ENCODE peak calls at places on chromosomes 2 and 18, in nine cellular contexts. One of them, this sample, is unnamed. For H3K4me1, the result is how much of the 10 kb centered on the place peaks cover.

GRCh38 chr2:217370391-217370790 is 510.5 kb upstream of the TNP1 start:
- DNase-seq in uterus: no peak
- DNase-seq in colonic mucosa: no peak
- DNase-seq in PC-3: peak
- DNase-seq in fibroblast of lung: peak
- DNase-seq in SK-N-SH: no peak
- DNase-seq in CD4-positive, CD25-positive, alpha-beta regulatory T cell: no peak
- DNase-seq in IMR-90: peak
- DNase-seq in HCT116: peak
- DNase-seq in this sample: no peak

GRCh38 chr2:100783986-100784385 is 36.0 kb upstream of the NPAS2 start:
- DNase-seq in uterus: no peak
- DNase-seq in colonic mucosa: no peak
- DNase-seq in PC-3: peak
- DNase-seq in fibroblast of lung: peak
- DNase-seq in SK-N-SH: no peak
- DNase-seq in CD4-positive, CD25-positive, alpha-beta regulatory T cell: no peak
- DNase-seq in IMR-90: no peak
- DNase-seq in HCT116: no peak
- DNase-seq in this sample: no peak

GRCh38 chr2:219344756-219345458 is 12.4 kb upstream of the RESP18 start:
- DNase-seq in uterus: no peak
- DNase-seq in colonic mucosa: peak
- DNase-seq in PC-3: peak
- DNase-seq in fibroblast of lung: peak
- DNase-seq in SK-N-SH: no peak
- DNase-seq in CD4-positive, CD25-positive, alpha-beta regulatory T cell: no peak
- DNase-seq in IMR-90: peak
- DNase-seq in HCT116: no peak
- DNase-seq in this sample: no peak

GRCh38 chr2:150781142-150781541 is 293.7 kb upstream of the RND3 start:
- DNase-seq in uterus: no peak
- DNase-seq in colonic mucosa: no peak
- DNase-seq in PC-3: no peak
- DNase-seq in fibroblast of lung: no peak
- DNase-seq in SK-N-SH: no peak
- DNase-seq in CD4-positive, CD25-positive, alpha-beta regulatory T cell: no peak
- DNase-seq in IMR-90: no peak
- DNase-seq in HCT116: no peak
- DNase-seq in this sample: no peak

GRCh38 chr2:15652316-15653276 is 60.9 kb downstream of the DDX1 start:
- DNase-seq in uterus: no peak
- DNase-seq in colonic mucosa: no peak
- DNase-seq in PC-3: no peak
- DNase-seq in fibroblast of lung: no peak
- DNase-seq in SK-N-SH: peak
- DNase-seq in CD4-positive, CD25-positive, alpha-beta regulatory T cell: no peak
- DNase-seq in IMR-90: no peak
- DNase-seq in HCT116: no peak
- DNase-seq in this sample: no peak

GRCh38 chr2:38239452-38239851 is 137.6 kb downstream of the ATL2 start:
- DNase-seq in uterus: no peak
- DNase-seq in colonic mucosa: no peak
- DNase-seq in PC-3: no peak
- DNase-seq in fibroblast of lung: peak
- DNase-seq in SK-N-SH: no peak
- DNase-seq in CD4-positive, CD25-positive, alpha-beta regulatory T cell: no peak
- DNase-seq in IMR-90: no peak
- DNase-seq in HCT116: no peak
- DNase-seq in this sample: no peak

GRCh38 chr2:195445639-195446038 is 211.4 kb upstream of the SLC39A10 start:
- DNase-seq in uterus: no peak
- DNase-seq in colonic mucosa: no peak
- DNase-seq in PC-3: no peak
- DNase-seq in fibroblast of lung: peak
- DNase-seq in SK-N-SH: no peak
- DNase-seq in CD4-positive, CD25-positive, alpha-beta regulatory T cell: no peak
- DNase-seq in IMR-90: peak
- DNase-seq in HCT116: no peak
- DNase-seq in this sample: no peak

GRCh38 chr2:84741182-84741822 is 139.6 kb downstream of the TRABD2A start:
- DNase-seq in uterus: no peak
- DNase-seq in colonic mucosa: no peak
- DNase-seq in PC-3: peak
- DNase-seq in fibroblast of lung: peak
- DNase-seq in SK-N-SH: peak
- DNase-seq in CD4-positive, CD25-positive, alpha-beta regulatory T cell: peak
- DNase-seq in IMR-90: peak
- DNase-seq in HCT116: peak
- DNase-seq in this sample: peak

GRCh38 chr18:74963820-74964446 is 245.0 kb downstream of the PTGR3 start:
- DNase-seq in uterus: no peak
- DNase-seq in colonic mucosa: peak
- DNase-seq in PC-3: peak
- DNase-seq in fibroblast of lung: peak
- DNase-seq in SK-N-SH: peak
- DNase-seq in CD4-positive, CD25-positive, alpha-beta regulatory T cell: no peak
- DNase-seq in IMR-90: peak
- DNase-seq in HCT116: peak
- DNase-seq in this sample: no peak

GRCh38 chr2:233700028-233700635 is 7.4 kb downstream of the UGT1A6 start:
- DNase-seq in uterus: no peak
- DNase-seq in colonic mucosa: no peak
- DNase-seq in PC-3: peak
- DNase-seq in fibroblast of lung: peak
- DNase-seq in SK-N-SH: peak
- DNase-seq in CD4-positive, CD25-positive, alpha-beta regulatory T cell: no peak
- DNase-seq in IMR-90: peak
- DNase-seq in HCT116: no peak
- DNase-seq in this sample: no peak

GRCh38 chr2:204691911-204692510 is 146.7 kb downstream of the PARD3B start:
- DNase-seq in uterus: peak
- DNase-seq in colonic mucosa: peak
- DNase-seq in PC-3: peak
- DNase-seq in fibroblast of lung: peak
- DNase-seq in SK-N-SH: peak
- DNase-seq in CD4-positive, CD25-positive, alpha-beta regulatory T cell: no peak
- DNase-seq in IMR-90: peak
- DNase-seq in HCT116: peak
- DNase-seq in this sample: peak

GRCh38 chr2:233053928-233054774 is 6.0 kb upstream of the INPP5D start:
- DNase-seq in uterus: peak
- DNase-seq in colonic mucosa: peak
- DNase-seq in PC-3: peak
- DNase-seq in fibroblast of lung: peak
- DNase-seq in SK-N-SH: peak
- DNase-seq in CD4-positive, CD25-positive, alpha-beta regulatory T cell: peak
- DNase-seq in IMR-90: peak
- DNase-seq in HCT116: peak
- DNase-seq in this sample: no peak

GRCh38 chr2:175605989-175606841 is 395.9 kb downstream of the LNPK start:
- DNase-seq in uterus: no peak
- DNase-seq in colonic mucosa: no peak
- DNase-seq in PC-3: no peak
- DNase-seq in fibroblast of lung: no peak
- DNase-seq in SK-N-SH: peak
- DNase-seq in CD4-positive, CD25-positive, alpha-beta regulatory T cell: no peak
- DNase-seq in IMR-90: no peak
- DNase-seq in HCT116: no peak
- DNase-seq in this sample: no peak

GRCh38 chr2:94725543-94725942 is 145.7 kb upstream of the TEKT4 start:
- DNase-seq in uterus: no peak
- DNase-seq in colonic mucosa: no peak
- DNase-seq in PC-3: no peak
- DNase-seq in fibroblast of lung: no peak
- DNase-seq in SK-N-SH: no peak
- DNase-seq in CD4-positive, CD25-positive, alpha-beta regulatory T cell: no peak
- DNase-seq in IMR-90: no peak
- DNase-seq in HCT116: no peak
- DNase-seq in this sample: no peak

GRCh38 chr18:58838946-58839345 is 25.7 kb upstream of the ZNF532 start:
- DNase-seq in uterus: no peak
- DNase-seq in colonic mucosa: no peak
- DNase-seq in PC-3: no peak
- DNase-seq in fibroblast of lung: no peak
- DNase-seq in SK-N-SH: no peak
- DNase-seq in CD4-positive, CD25-positive, alpha-beta regulatory T cell: no peak
- DNase-seq in IMR-90: no peak
- DNase-seq in HCT116: no peak
- DNase-seq in this sample: no peak

GRCh38 chr2:10271509-10271908 is 31.2 kb upstream of the HPCAL1 start:
- DNase-seq in uterus: no peak
- DNase-seq in colonic mucosa: peak
- DNase-seq in PC-3: no peak
- DNase-seq in fibroblast of lung: no peak
- DNase-seq in SK-N-SH: no peak
- DNase-seq in CD4-positive, CD25-positive, alpha-beta regulatory T cell: no peak
- DNase-seq in IMR-90: no peak
- DNase-seq in HCT116: no peak
- DNase-seq in this sample: no peak

GRCh38 chr2:126048719-126049118 is 607.2 kb upstream of the GYPC start:
- DNase-seq in uterus: no peak
- DNase-seq in colonic mucosa: no peak
- DNase-seq in PC-3: no peak
- DNase-seq in fibroblast of lung: no peak
- DNase-seq in SK-N-SH: no peak
- DNase-seq in CD4-positive, CD25-positive, alpha-beta regulatory T cell: no peak
- DNase-seq in IMR-90: no peak
- DNase-seq in HCT116: no peak
- DNase-seq in this sample: no peak
- H3K4me1 ChIP-seq in uterus: under half
- H3K4me1 ChIP-seq in colonic mucosa: under half
- H3K4me1 ChIP-seq in PC-3: under half
- H3K4me1 ChIP-seq in fibroblast of lung: under half
- H3K4me1 ChIP-seq in SK-N-SH: under half
- H3K4me1 ChIP-seq in CD4-positive, CD25-positive, alpha-beta regulatory T cell: under half
- H3K4me1 ChIP-seq in IMR-90: under half
- H3K4me1 ChIP-seq in HCT116: under half
- H3K4me1 ChIP-seq in this sample: under half

DNA sequence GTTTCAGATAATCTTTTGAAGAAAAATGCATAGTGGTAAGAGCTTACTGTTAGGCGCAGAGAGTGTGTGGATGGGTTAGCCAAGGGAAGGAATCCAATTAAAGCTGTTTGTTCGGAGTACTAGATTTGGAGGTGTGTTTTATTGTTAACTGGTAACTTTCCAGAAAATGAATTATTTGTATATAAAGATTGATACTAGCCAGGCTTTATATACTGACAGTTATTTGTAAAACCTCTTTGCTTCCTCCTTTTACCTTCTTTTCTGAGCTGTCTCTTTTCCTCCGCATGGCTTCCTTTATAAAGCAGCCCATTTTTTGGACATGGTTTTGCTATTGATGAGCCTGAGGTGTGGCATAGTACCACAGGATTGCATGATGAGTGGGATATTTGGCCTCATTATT is 25.6 kb downstream of the SPTBN1 start:
- DNase-seq in uterus: no peak
- DNase-seq in colonic mucosa: no peak
- DNase-seq in PC-3: no peak
- DNase-seq in fibroblast of lung: no peak
- DNase-seq in SK-N-SH: no peak
- DNase-seq in CD4-positive, CD25-positive, alpha-beta regulatory T cell: no peak
- DNase-seq in IMR-90: no peak
- DNase-seq in HCT116: no peak
- DNase-seq in this sample: no peak
- H3K4me1 ChIP-seq in uterus: under half
- H3K4me1 ChIP-seq in colonic mucosa: under half
- H3K4me1 ChIP-seq in PC-3: under half
- H3K4me1 ChIP-seq in fibroblast of lung: under half
- H3K4me1 ChIP-seq in SK-N-SH: under half
- H3K4me1 ChIP-seq in CD4-positive, CD25-positive, alpha-beta regulatory T cell: under half
- H3K4me1 ChIP-seq in IMR-90: under half
- H3K4me1 ChIP-seq in HCT116: under half
- H3K4me1 ChIP-seq in this sample: under half

GRCh38 chr2:54615832-54616534 is 107.5 kb upstream of the EML6 start:
- DNase-seq in uterus: no peak
- DNase-seq in colonic mucosa: no peak
- DNase-seq in PC-3: no peak
- DNase-seq in fibroblast of lung: no peak
- DNase-seq in SK-N-SH: no peak
- DNase-seq in CD4-positive, CD25-positive, alpha-beta regulatory T cell: no peak
- DNase-seq in IMR-90: no peak
- DNase-seq in HCT116: no peak
- DNase-seq in this sample: no peak

GRCh38 chr2:54614815-54615214 is 108.6 kb upstream of the EML6 start:
- DNase-seq in uterus: no peak
- DNase-seq in colonic mucosa: no peak
- DNase-seq in PC-3: no peak
- DNase-seq in fibroblast of lung: no peak
- DNase-seq in SK-N-SH: no peak
- DNase-seq in CD4-positive, CD25-positive, alpha-beta regulatory T cell: no peak
- DNase-seq in IMR-90: no peak
- DNase-seq in HCT116: no peak
- DNase-seq in this sample: no peak

GRCh38 chr2:54613794-54614257 is 109.6 kb upstream of the EML6 start:
- DNase-seq in uterus: no peak
- DNase-seq in colonic mucosa: no peak
- DNase-seq in PC-3: peak
- DNase-seq in fibroblast of lung: peak
- DNase-seq in SK-N-SH: no peak
- DNase-seq in CD4-positive, CD25-positive, alpha-beta regulatory T cell: no peak
- DNase-seq in IMR-90: peak
- DNase-seq in HCT116: no peak
- DNase-seq in this sample: no peak

GRCh38 chr2:54611830-54612545 is 111.5 kb upstream of the EML6 start:
- DNase-seq in uterus: no peak
- DNase-seq in colonic mucosa: no peak
- DNase-seq in PC-3: no peak
- DNase-seq in fibroblast of lung: no peak
- DNase-seq in SK-N-SH: no peak
- DNase-seq in CD4-positive, CD25-positive, alpha-beta regulatory T cell: no peak
- DNase-seq in IMR-90: no peak
- DNase-seq in HCT116: no peak
- DNase-seq in this sample: no peak

GRCh38 chr2:54613361-54613760 is 110.1 kb upstream of the EML6 start:
- DNase-seq in uterus: no peak
- DNase-seq in colonic mucosa: no peak
- DNase-seq in PC-3: peak
- DNase-seq in fibroblast of lung: peak
- DNase-seq in SK-N-SH: no peak
- DNase-seq in CD4-positive, CD25-positive, alpha-beta regulatory T cell: no peak
- DNase-seq in IMR-90: peak
- DNase-seq in HCT116: no peak
- DNase-seq in this sample: no peak
- H3K4me1 ChIP-seq in uterus: under half
- H3K4me1 ChIP-seq in colonic mucosa: under half
- H3K4me1 ChIP-seq in PC-3: under half
- H3K4me1 ChIP-seq in fibroblast of lung: under half
- H3K4me1 ChIP-seq in SK-N-SH: under half
- H3K4me1 ChIP-seq in CD4-positive, CD25-positive, alpha-beta regulatory T cell: under half
- H3K4me1 ChIP-seq in IMR-90: under half
- H3K4me1 ChIP-seq in HCT116: under half
- H3K4me1 ChIP-seq in this sample: under half

DNA sequence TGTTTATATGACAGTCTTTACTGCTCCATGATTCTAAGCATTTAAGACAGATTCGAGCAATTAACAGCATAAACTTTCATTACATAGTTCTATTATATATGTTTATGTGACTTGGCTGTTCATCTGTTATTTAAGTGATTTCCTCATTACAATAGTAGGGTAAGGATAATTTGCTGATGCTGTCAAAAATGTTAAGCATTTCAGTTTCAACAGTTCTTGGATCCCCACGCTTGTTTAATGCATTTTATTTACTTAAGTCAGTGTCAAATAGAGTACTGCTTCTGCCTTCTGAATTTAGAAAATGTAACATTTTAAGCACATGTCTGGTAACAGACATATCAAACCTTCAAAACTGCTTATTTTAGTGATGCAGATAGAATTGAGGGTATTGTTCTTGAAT is 8.1 kb downstream of the TCF4 start:
- DNase-seq in uterus: no peak
- DNase-seq in colonic mucosa: no peak
- DNase-seq in PC-3: no peak
- DNase-seq in fibroblast of lung: no peak
- DNase-seq in SK-N-SH: no peak
- DNase-seq in CD4-positive, CD25-positive, alpha-beta regulatory T cell: no peak
- DNase-seq in IMR-90: no peak
- DNase-seq in HCT116: no peak
- DNase-seq in this sample: no peak
- H3K4me1 ChIP-seq in uterus: under half
- H3K4me1 ChIP-seq in colonic mucosa: under half
- H3K4me1 ChIP-seq in PC-3: under half
- H3K4me1 ChIP-seq in fibroblast of lung: under half
- H3K4me1 ChIP-seq in SK-N-SH: under half
- H3K4me1 ChIP-seq in CD4-positive, CD25-positive, alpha-beta regulatory T cell: under half
- H3K4me1 ChIP-seq in IMR-90: under half
- H3K4me1 ChIP-seq in HCT116: under half
- H3K4me1 ChIP-seq in this sample: under half